ENCODE peak calls at places on chromosomes 12 and 14, in nine cellular contexts. P is mesothelial cell of epicardium; I is amygdala; U is RPMI8226; D is IMR-90; R is hepatic stellate cell; T is epithelial cell of esophagus; V is T follicular helper cell; M is activated CD4-positive, alpha-beta T cell treated with anti-CD3 and anti-CD28 coated beads for 48 hours. A is an unnamed sample.

GRCh38 chr12:63070709-63071108 is 80.3 kb downstream of the AVPR1A start:
- DNase-seq in P (no peak), I (no peak), U (no peak), D (no peak), R (no peak), T (no peak), V (no peak), M (no peak), A (no peak)

GRCh38 chr14:36619131-36619530 is 36.7 kb upstream of the NKX2-8 start:
- DNase-seq in P (no peak), I (no peak), U (no peak), D (no peak), R (no peak), T (no peak), V (no peak), M (no peak), A (no peak)

GRCh38 chr12:132009336-132009859 is 59.7 kb downstream of the EP400 start:
- DNase-seq in P (no peak), I (no peak), U (no peak), D (no peak), R (no peak), T (no peak), V (no peak), M (no peak), A (no peak)

GRCh38 chr14:61304678-61305077 is 16.7 kb upstream of the PRKCH start:
- DNase-seq in P (no peak), I (no peak), U (no peak), D (no peak), R (no peak), T (no peak), V (no peak), M (no peak), A (no peak)

GRCh38 chr14:65599375-65599774 is 186.8 kb downstream of the FUT8 start:
- DNase-seq in P (no peak), I (no peak), U (no peak), D (peak), R (peak), T (no peak), V (no peak), M (no peak), A (peak)

GRCh38 chr12:52280319-52280795 is 5.9 kb downstream of the KRT86 start:
- DNase-seq in P (no peak), I (no peak), U (peak), D (peak), R (peak), T (peak), V (no peak), M (no peak), A (peak)

GRCh38 chr14:30657050-30657449 is 34.9 kb downstream of the SCFD1 start:
- DNase-seq in P (no peak), I (no peak), U (no peak), D (no peak), R (no peak), T (no peak), V (no peak), M (no peak), A (no peak)

GRCh38 chr14:99426265-99426664 is 54.4 kb downstream of the SETD3 start:
- DNase-seq in P (no peak), I (no peak), U (no peak), D (no peak), R (no peak), T (no peak), V (no peak), M (no peak), A (peak)

GRCh38 chr14:58789106-58789505 is 151.3 kb downstream of the DACT1 start:
- DNase-seq in P (no peak), I (no peak), U (no peak), D (no peak), R (no peak), T (no peak), V (no peak), M (no peak), A (no peak)

GRCh38 chr12:107339932-107340331 is 246.6 kb upstream of the CRY1 start:
- DNase-seq in P (no peak), I (no peak), U (no peak), D (no peak), R (no peak), T (no peak), V (no peak), M (no peak), A (no peak)

GRCh38 chr14:43765474-43765873 is 741.6 kb downstream of the FSCB start:
- DNase-seq in P (no peak), I (no peak), U (no peak), D (no peak), R (no peak), T (no peak), V (no peak), M (no peak), A (no peak)

GRCh38 chr14:92502541-92503286 is 10.9 kb upstream of the RIN3 start:
- DNase-seq in P (no peak), I (no peak), U (no peak), D (no peak), R (no peak), T (no peak), V (no peak), M (no peak), A (no peak)

GRCh38 chr12:113923251-113923650 is 42.9 kb downstream of the RBM19 start:
- DNase-seq in P (no peak), I (no peak), U (no peak), D (no peak), R (no peak), T (no peak), V (no peak), M (no peak), A (no peak)

GRCh38 chr14:52700701-52701172 is 5.4 kb upstream of the ERO1A start:
- DNase-seq in P (no peak), I (no peak), U (no peak), D (peak), R (no peak), T (peak), V (no peak), M (no peak), A (no peak)

GRCh38 chr12:1630081-1630826 is 1.2 kb downstream of the WNT5B start:
- DNase-seq in P (no peak), I (no peak), U (no peak), D (no peak), R (peak), T (peak), V (no peak), M (peak), A (peak)

GRCh38 chr14:33839193-33840076 is 111.4 kb downstream of the EGLN3 start:
- DNase-seq in P (no peak), I (no peak), U (peak), D (peak), R (peak), T (peak), V (peak), M (peak), A (peak)

GRCh38 chr12:8697120-8697475 is 693 bp upstream of the RIMKLB start:
- DNase-seq in P (peak), I (no peak), U (no peak), D (peak), R (peak), T (peak), V (peak), M (no peak), A (no peak)

GRCh38 chr12:68807576-68808387 is at the start of gene MDM2:
- DNase-seq in P (peak), I (peak), U (peak), D (peak), R (peak), T (peak), V (peak), M (peak), A (peak)

GRCh38 chr12:24562761-24563392 is 386.0 kb downstream of the BCAT1 start:
- DNase-seq in P (no peak), I (no peak), U (no peak), D (peak), R (peak), T (peak), V (no peak), M (no peak), A (peak)

GRCh38 chr12:113498490-113498889 is 26.8 kb upstream of the LHX5 start:
- DNase-seq in P (no peak), I (no peak), U (no peak), D (no peak), R (no peak), T (no peak), V (no peak), M (no peak), A (no peak)

GRCh38 chr12:2844786-2845185 is 10.0 kb upstream of the NRIP2 start:
- DNase-seq in P (no peak), I (no peak), U (no peak), D (peak), R (no peak), T (no peak), V (no peak), M (no peak), A (peak)

GRCh38 chr12:107564946-107565345 is 120.7 kb upstream of the PWP1 start:
- DNase-seq in P (no peak), I (no peak), U (peak), D (peak), R (no peak), T (peak), V (no peak), M (peak), A (no peak)

GRCh38 chr14:104191409-104191997 is 53.1 kb downstream of the KIF26A start:
- DNase-seq in P (no peak), I (no peak), U (no peak), D (no peak), R (no peak), T (no peak), V (no peak), M (no peak), A (peak)

GRCh38 chr12:52739963-52740362 is 36.6 kb upstream of the KRT77 start:
- DNase-seq in P (no peak), I (no peak), U (no peak), D (no peak), R (no peak), T (peak), V (no peak), M (no peak), A (no peak)

GRCh38 chr12:17459214-17459613 is 630.8 kb downstream of the RERGL start:
- DNase-seq in P (no peak), I (no peak), U (no peak), D (no peak), R (no peak), T (peak), V (no peak), M (no peak), A (no peak)

GRCh38 chr14:101559624-101560533 is 1.4 kb upstream of the DIO3 start:
- DNase-seq in P (no peak), I (no peak), U (no peak), D (peak), R (no peak), T (no peak), V (no peak), M (peak), A (peak)

GRCh38 chr12:3337944-3338343 is 153.1 kb upstream of the PRMT8 start:
- DNase-seq in P (no peak), I (no peak), U (no peak), D (no peak), R (no peak), T (no peak), V (no peak), M (no peak), A (no peak)

GRCh38 chr14:91302391-91302790 is 57.9 kb upstream of the GPR68 start:
- DNase-seq in P (no peak), I (no peak), U (no peak), D (no peak), R (no peak), T (no peak), V (no peak), M (peak), A (no peak)

GRCh38 chr14:38040411-38040810 is 167.3 kb upstream of the SSTR1 start:
- DNase-seq in P (no peak), I (no peak), U (no peak), D (no peak), R (no peak), T (no peak), V (no peak), M (no peak), A (no peak)

GRCh38 chr14:96059519-96060135 is 20.5 kb downstream of the C14orf132 start:
- DNase-seq in P (no peak), I (no peak), U (no peak), D (no peak), R (no peak), T (no peak), V (no peak), M (no peak), A (no peak)

GRCh38 chr14:94305620-94306019 is 12.6 kb upstream of the SERPINA10 start:
- DNase-seq in P (no peak), I (no peak), U (no peak), D (no peak), R (no peak), T (no peak), V (no peak), M (no peak), A (no peak)

GRCh38 chr12:105330283-105330937 is at the start of gene C12orf75:
- DNase-seq in P (peak), I (peak), U (peak), D (peak), R (peak), T (peak), V (peak), M (peak), A (peak)

GRCh38 chr14:102525213-102526143 is 15.9 kb upstream of the ANKRD9 start:
- DNase-seq in P (no peak), I (no peak), U (peak), D (peak), R (peak), T (peak), V (no peak), M (peak), A (peak)

A was measured in osteoblast.